ENCODE peak calls at places on chromosomes 2 and 18, in seven cellular contexts. G is right lobe of liver, T is choroid plexus epithelial cell, R is right atrium auricular region, W is AG10803, Y is cardiac fibroblast, S is K562. Z is an unnamed sample.

GRCh38 chr2:44937688-44938240 is 3.7 kb upstream of the SIX3 start:
- DNase-seq in T (no peak), G (no peak), Y (no peak), W (no peak), R (no peak), S (peak; percentile 32), Z (no peak)

GRCh38 chr2:158755310-158755709 is 39.8 kb upstream of the DAPL1 start:
- DNase-seq in R (no peak), Y (no peak), W (no peak), S (no peak), G (no peak), T (no peak), Z (no peak)

GRCh38 chr2:101823347-101823791 is 125.9 kb downstream of the MAP4K4 start:
- DNase-seq in T (peak; percentile 95), S (peak; percentile 47), Y (peak; percentile 73), R (no peak), G (peak; percentile 77), W (peak; percentile 67), Z (peak; percentile 82)

GRCh38 chr18:57329856-57330255 is 22.5 kb upstream of the ST8SIA3 start:
- DNase-seq in T (no peak), G (no peak), Y (no peak), S (no peak), W (no peak), R (no peak), Z (no peak)

GRCh38 chr2:218648473-218649100 is 10.8 kb downstream of the ZNF142 start:
- DNase-seq in S (peak; percentile 37), R (no peak), G (peak; percentile 59), W (peak; percentile 68), T (peak; percentile 86), Y (peak; percentile 80), Z (peak; percentile 63)

GRCh38 chr2:36675579-36675978 is 20.9 kb upstream of the VIT start:
- DNase-seq in G (no peak), S (no peak), W (no peak), Y (no peak), R (no peak), T (no peak), Z (no peak)

GRCh38 chr18:23341983-23342382 is 111.1 kb upstream of the RIOK3 start:
- DNase-seq in Y (no peak), S (no peak), G (no peak), R (no peak), W (no peak), T (no peak), Z (no peak)

GRCh38 chr2:10452334-10452733 is 4.2 kb upstream of the ODC1 start:
- DNase-seq in W (peak; percentile 78), R (no peak), S (no peak), T (peak; percentile 60), Y (peak; percentile 76), G (peak; percentile 94), Z (peak; percentile 69)

GRCh38 chr18:77206676-77207370 is 42.8 kb upstream of the GALR1 start:
- DNase-seq in Y (peak; percentile 82), G (no peak), R (peak; percentile 73), T (peak; percentile 94), W (peak; percentile 82), S (no peak), Z (peak; percentile 83)

GRCh38 chr2:24210106-24210455 is 35.2 kb downstream of the FAM228A start:
- DNase-seq in Y (no peak), T (no peak), W (no peak), R (no peak), S (no peak), G (no peak), Z (no peak)

GRCh38 chr2:55425449-55425848 is 5.8 kb upstream of the CCDC88A start:
- DNase-seq in W (peak; percentile 70), Y (peak; percentile 92), S (no peak), G (no peak), R (no peak), T (peak; percentile 91), Z (peak; percentile 70)

GRCh38 chr2:213036836-213037235 is 114.6 kb downstream of the IKZF2 start:
- DNase-seq in T (peak; percentile 57), Y (peak; percentile 2), W (peak; percentile 59), S (no peak), G (no peak), R (no peak), Z (peak; percentile 52)

GRCh38 chr2:84939426-84940087 is 31.4 kb upstream of the KCMF1 start:
- DNase-seq in S (no peak), R (no peak), G (no peak), Y (no peak), T (no peak), W (no peak), Z (no peak)
- H3K4me3 ChIP-seq in S (no peak overlapping the region), R (no peak overlapping the region), G (no peak overlapping the region), Y (no peak overlapping the region), T (no peak overlapping the region), W (no peak overlapping the region), Z (no peak overlapping the region)

DNA sequence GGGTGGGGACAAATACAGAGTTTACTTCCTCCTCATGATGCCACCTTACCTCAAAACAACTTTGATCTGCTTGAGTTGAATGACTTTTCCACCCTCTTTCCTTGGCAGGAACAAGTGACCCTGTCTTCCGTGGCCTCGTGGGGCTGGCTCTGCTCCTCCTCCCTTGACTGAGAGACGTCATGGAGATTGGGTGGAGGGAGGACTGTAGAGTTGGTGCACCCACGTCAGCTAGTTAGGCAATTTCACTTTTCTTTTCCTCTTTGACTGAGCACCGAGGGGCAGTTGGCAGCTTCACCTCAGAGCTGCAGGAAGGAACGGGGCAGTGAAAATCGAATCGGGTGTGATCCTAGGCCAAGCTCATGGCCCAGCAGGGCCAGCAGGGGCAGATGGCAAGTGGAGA is at the start of gene SP140:
- DNase-seq in Y (no peak), W (no peak), T (no peak), S (no peak), G (no peak), R (peak; percentile 66), Z (no peak)
- H3K4me3 ChIP-seq in Y (no peak within 1 kb of the TSS), W (no peak within 1 kb of the TSS), T (no peak within 1 kb of the TSS), S (no peak within 1 kb of the TSS), G (peak within 1 kb of the TSS; percentile 18), R (no peak within 1 kb of the TSS), Z (no peak within 1 kb of the TSS)

GRCh38 chr2:233424028-233424951 is 70.0 kb downstream of the DGKD start:
- DNase-seq in S (no peak), W (no peak), T (no peak), G (no peak), R (peak; percentile 78), Y (peak; percentile 48), Z (no peak)
- H3K4me3 ChIP-seq in S (no peak overlapping the region), W (no peak overlapping the region), T (no peak overlapping the region), G (no peak overlapping the region), R (no peak overlapping the region), Y (no peak overlapping the region), Z (no peak overlapping the region)

DNA sequence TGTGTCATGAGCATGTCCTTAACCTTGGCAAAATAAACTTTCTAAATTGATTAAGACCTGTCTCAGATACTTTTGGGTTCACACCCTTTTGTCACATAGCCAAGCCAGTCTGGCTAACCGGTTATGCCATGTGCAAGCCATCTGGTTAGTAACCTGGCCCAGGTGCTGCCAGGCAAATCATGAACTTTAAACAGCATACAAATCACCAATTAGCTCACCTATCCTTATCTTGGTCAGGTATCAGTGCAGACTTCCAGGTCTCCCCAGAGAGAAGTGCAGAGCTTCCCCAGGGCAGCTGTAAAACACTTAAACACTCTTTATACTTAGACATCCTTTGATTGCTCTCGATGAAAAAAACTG is 14.9 kb upstream of the MC5R start:
- DNase-seq in S (no peak), W (no peak), Y (no peak), R (peak; percentile 51), G (no peak), T (no peak), Z (no peak)
- H3K4me3 ChIP-seq in S (no peak overlapping the region), W (no peak overlapping the region), Y (no peak overlapping the region), R (no peak overlapping the region), G (no peak overlapping the region), T (no peak overlapping the region), Z (no peak overlapping the region)

DNA sequence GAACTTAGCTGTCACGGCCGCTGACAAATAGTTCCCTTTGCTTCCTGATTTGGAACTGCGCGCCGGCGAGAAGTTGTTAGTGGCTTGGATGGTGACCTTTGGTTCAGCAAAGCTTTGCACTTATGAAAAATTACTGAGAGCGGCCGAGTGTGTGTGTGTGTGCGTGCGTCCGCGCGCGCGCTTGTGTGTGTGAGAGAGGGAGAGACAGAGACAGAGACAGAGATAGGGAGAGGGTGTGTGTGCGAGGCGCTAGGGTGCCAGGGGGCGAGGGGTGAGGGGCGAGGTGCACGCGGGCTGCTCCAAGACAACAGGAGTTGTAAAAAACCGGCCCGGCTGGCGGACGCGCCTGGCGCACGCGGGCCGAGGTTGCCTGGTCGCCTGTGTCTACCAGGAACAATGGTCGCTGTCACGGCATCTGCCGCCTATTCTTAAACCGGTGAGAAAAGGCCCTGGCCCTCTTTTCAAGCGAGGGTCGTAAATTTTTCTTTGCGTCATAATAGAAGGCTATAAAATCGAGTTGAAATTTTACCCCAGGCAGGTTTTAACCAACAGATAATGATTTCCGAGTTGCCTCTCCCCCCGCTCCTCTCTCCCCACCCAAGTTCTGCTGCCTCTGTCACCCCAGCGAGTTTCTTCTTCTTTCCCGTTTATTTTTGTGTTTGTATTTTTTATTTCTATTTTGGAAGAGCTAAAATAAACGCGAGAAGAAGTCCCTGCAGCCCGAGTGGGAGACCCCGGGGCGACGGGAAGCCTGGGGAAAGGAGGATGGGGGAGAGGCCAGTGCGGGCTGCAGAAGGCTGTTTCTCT is 595 bp downstream of the HOXD3 start:
- DNase-seq in R (no peak), G (no peak), Y (no peak), S (no peak), T (no peak), W (peak; percentile 45), Z (no peak)
- H3K4me3 ChIP-seq in R (no peak overlapping the region), G (no peak overlapping the region), Y (no peak overlapping the region), S (no peak overlapping the region), T (no peak overlapping the region), W (peak overlapping the region; percentile 58), Z (peak overlapping the region; percentile 32)

GRCh38 chr2:223922308-223922707 is 22.8 kb downstream of the WDFY1 start:
- DNase-seq in T (no peak), R (no peak), Y (no peak), S (no peak), G (no peak), W (no peak), Z (no peak)
- H3K4me3 ChIP-seq in T (no peak overlapping the region), R (no peak overlapping the region), Y (no peak overlapping the region), S (no peak overlapping the region), G (no peak overlapping the region), W (no peak overlapping the region), Z (no peak overlapping the region)

Z was measured in astrocyte of the spinal cord.